ENCODE peak calls at places on chromosome 9, in six cellular contexts. One of them, this sample, is unnamed.

GRCh38 chr9:23342296-23342695 is 483.7 kb downstream of the ELAVL2 start:
- DNase-seq in GM12878: no peak
- DNase-seq in HepG2: peak
- DNase-seq in K562: no peak
- DNase-seq in HCT116: no peak
- DNase-seq in H1: no peak
- DNase-seq in this sample: no peak

GRCh38 chr9:125758986-125759811 is 12.0 kb downstream of the PBX3 start:
- DNase-seq in GM12878: no peak
- DNase-seq in HepG2: peak
- DNase-seq in K562: no peak
- DNase-seq in HCT116: no peak
- DNase-seq in H1: no peak
- DNase-seq in this sample: no peak

GRCh38 chr9:69460002-69460401 is 135.0 kb downstream of the ENTREP1 start:
- DNase-seq in GM12878: no peak
- DNase-seq in HepG2: no peak
- DNase-seq in K562: no peak
- DNase-seq in HCT116: no peak
- DNase-seq in H1: no peak
- DNase-seq in this sample: no peak

GRCh38 chr9:131429121-131430012 is 35.5 kb downstream of the PRRC2B start:
- DNase-seq in GM12878: no peak
- DNase-seq in HepG2: no peak
- DNase-seq in K562: no peak
- DNase-seq in HCT116: no peak
- DNase-seq in H1: no peak
- DNase-seq in this sample: no peak

GRCh38 chr9:78866228-78867132 is 569.6 kb downstream of the PSAT1 start:
- DNase-seq in GM12878: no peak
- DNase-seq in HepG2: peak
- DNase-seq in K562: no peak
- DNase-seq in HCT116: peak
- DNase-seq in H1: no peak
- DNase-seq in this sample: no peak

GRCh38 chr9:129489838-129490582 is 130.9 kb downstream of the C9orf50 start:
- DNase-seq in GM12878: no peak
- DNase-seq in HepG2: no peak
- DNase-seq in K562: peak
- DNase-seq in HCT116: no peak
- DNase-seq in H1: no peak
- DNase-seq in this sample: no peak

GRCh38 chr9:83981126-83981871 is 694 bp downstream of the RMI1 start:
- DNase-seq in GM12878: no peak
- DNase-seq in HepG2: no peak
- DNase-seq in K562: no peak
- DNase-seq in HCT116: no peak
- DNase-seq in H1: no peak
- DNase-seq in this sample: no peak

GRCh38 chr9:111099199-111100005 is 61.1 kb upstream of the LPAR1 start:
- DNase-seq in GM12878: no peak
- DNase-seq in HepG2: no peak
- DNase-seq in K562: no peak
- DNase-seq in HCT116: no peak
- DNase-seq in H1: peak
- DNase-seq in this sample: peak

GRCh38 chr9:27933210-27934062 is 360.2 kb upstream of the C9orf72 start:
- DNase-seq in GM12878: no peak
- DNase-seq in HepG2: no peak
- DNase-seq in K562: no peak
- DNase-seq in HCT116: no peak
- DNase-seq in H1: no peak
- DNase-seq in this sample: no peak

GRCh38 chr9:107534510-107535078 is 45.0 kb upstream of the KLF4 start:
- DNase-seq in GM12878: no peak
- DNase-seq in HepG2: no peak
- DNase-seq in K562: no peak
- DNase-seq in HCT116: no peak
- DNase-seq in H1: no peak
- DNase-seq in this sample: no peak

GRCh38 chr9:16255217-16255616 is 615.3 kb downstream of the BNC2 start:
- DNase-seq in GM12878: no peak
- DNase-seq in HepG2: no peak
- DNase-seq in K562: no peak
- DNase-seq in HCT116: no peak
- DNase-seq in H1: no peak
- DNase-seq in this sample: no peak

GRCh38 chr9:94654165-94654894 is 15.0 kb upstream of the FBP1 start:
- DNase-seq in GM12878: no peak
- DNase-seq in HepG2: no peak
- DNase-seq in K562: no peak
- DNase-seq in HCT116: no peak
- DNase-seq in H1: no peak
- DNase-seq in this sample: no peak

GRCh38 chr9:105132576-105132975 is 111.9 kb upstream of the SLC44A1 start:
- DNase-seq in GM12878: no peak
- DNase-seq in HepG2: peak
- DNase-seq in K562: no peak
- DNase-seq in HCT116: peak
- DNase-seq in H1: no peak
- DNase-seq in this sample: no peak

GRCh38 chr9:91809581-91810285 is 140.3 kb downstream of the ROR2 start:
- DNase-seq in GM12878: no peak
- DNase-seq in HepG2: no peak
- DNase-seq in K562: no peak
- DNase-seq in HCT116: no peak
- DNase-seq in H1: no peak
- DNase-seq in this sample: no peak

GRCh38 chr9:127522727-127523126 is 71.4 kb downstream of the LRSAM1 start:
- DNase-seq in GM12878: no peak
- DNase-seq in HepG2: no peak
- DNase-seq in K562: no peak
- DNase-seq in HCT116: no peak
- DNase-seq in H1: no peak
- DNase-seq in this sample: no peak

GRCh38 chr9:137589441-137590122 is 730 bp downstream of the ZMYND19 start:
- DNase-seq in GM12878: no peak
- DNase-seq in HepG2: no peak
- DNase-seq in K562: peak
- DNase-seq in HCT116: no peak
- DNase-seq in H1: no peak
- DNase-seq in this sample: no peak

GRCh38 chr9:128249914-128250838 is 25.6 kb downstream of the GOLGA2 start:
- DNase-seq in GM12878: peak
- DNase-seq in HepG2: no peak
- DNase-seq in K562: peak
- DNase-seq in HCT116: peak
- DNase-seq in H1: peak
- DNase-seq in this sample: peak

GRCh38 chr9:134325096-134325812 is 1.0 kb upstream of the RXRA start:
- DNase-seq in GM12878: no peak
- DNase-seq in HepG2: no peak
- DNase-seq in K562: peak
- DNase-seq in HCT116: no peak
- DNase-seq in H1: no peak
- DNase-seq in this sample: no peak

GRCh38 chr9:69223605-69224004 is 49.5 kb downstream of the TJP2 start:
- DNase-seq in GM12878: no peak
- DNase-seq in HepG2: peak
- DNase-seq in K562: peak
- DNase-seq in HCT116: peak
- DNase-seq in H1: peak
- DNase-seq in this sample: peak

GRCh38 chr9:91546574-91546973 is 122.9 kb upstream of the NFIL3 start:
- DNase-seq in GM12878: no peak
- DNase-seq in HepG2: no peak
- DNase-seq in K562: no peak
- DNase-seq in HCT116: no peak
- DNase-seq in H1: no peak
- DNase-seq in this sample: no peak

GRCh38 chr9:38018964-38019602 is 49.9 kb downstream of the SHB start:
- DNase-seq in GM12878: no peak
- DNase-seq in HepG2: peak
- DNase-seq in K562: no peak
- DNase-seq in HCT116: no peak
- DNase-seq in H1: no peak
- DNase-seq in this sample: no peak

GRCh38 chr9:38018230-38018963 is 50.6 kb downstream of the SHB start:
- DNase-seq in GM12878: no peak
- DNase-seq in HepG2: peak
- DNase-seq in K562: no peak
- DNase-seq in HCT116: no peak
- DNase-seq in H1: no peak
- DNase-seq in this sample: no peak

GRCh38 chr9:38022203-38022602 is 46.8 kb downstream of the SHB start:
- DNase-seq in GM12878: no peak
- DNase-seq in HepG2: no peak
- DNase-seq in K562: no peak
- DNase-seq in HCT116: no peak
- DNase-seq in H1: no peak
- DNase-seq in this sample: no peak

GRCh38 chr9:38019731-38020130 is 49.3 kb downstream of the SHB start:
- DNase-seq in GM12878: no peak
- DNase-seq in HepG2: no peak
- DNase-seq in K562: no peak
- DNase-seq in HCT116: no peak
- DNase-seq in H1: no peak
- DNase-seq in this sample: no peak

DNA sequence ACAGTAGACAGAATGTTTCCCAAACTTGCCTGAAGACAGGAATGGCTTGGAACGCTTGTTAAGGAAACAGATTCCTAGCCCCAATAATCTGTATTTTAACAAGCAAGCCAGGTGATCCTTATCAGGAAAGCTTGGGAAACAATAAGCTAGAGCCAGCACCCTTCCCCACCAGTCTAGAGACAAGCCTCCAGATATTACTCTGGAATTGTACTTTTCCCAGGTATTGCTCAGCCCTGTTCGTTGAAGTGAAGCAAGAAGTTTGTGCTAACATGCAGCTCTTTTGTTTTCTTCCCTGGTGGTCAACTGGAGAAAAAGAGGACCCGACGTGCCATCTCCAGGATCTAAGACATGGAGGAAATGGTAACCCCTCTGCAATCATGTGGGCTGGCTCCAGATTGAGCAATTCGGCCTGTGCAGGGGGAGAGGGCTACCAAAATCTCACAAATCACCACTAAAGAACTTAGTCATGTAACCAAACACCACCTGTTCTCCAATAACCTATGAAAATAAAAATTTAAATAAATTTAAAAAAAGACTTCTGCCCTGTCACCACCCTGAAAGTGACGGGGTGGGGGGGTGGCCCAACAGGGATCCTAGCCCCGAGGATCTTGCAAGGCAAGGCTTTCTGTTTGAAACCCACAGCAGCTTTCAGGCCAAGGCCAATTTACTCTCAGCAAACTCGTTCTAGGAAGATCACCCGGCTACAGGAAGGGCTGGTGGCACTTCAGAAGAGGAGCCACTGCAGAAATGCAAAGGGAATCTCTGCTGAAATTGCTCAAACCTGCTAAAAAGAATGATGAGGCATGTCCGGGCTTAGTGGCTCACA is 48.6 kb downstream of the SHB start:
- DNase-seq in GM12878: no peak
- DNase-seq in HepG2: no peak
- DNase-seq in K562: no peak
- DNase-seq in HCT116: no peak
- DNase-seq in H1: no peak
- DNase-seq in this sample: no peak
- TF ChIP-seq ZNF274 in GM12878: no peak
- TF ChIP-seq ZNF274 in HepG2: no peak
- TF ChIP-seq ZNF274 in K562: no peak
- TF ChIP-seq ZNF274 in HCT116: no peak
- TF ChIP-seq ZNF274 in H1: no peak
- TF ChIP-seq ZNF274 in this sample: no peak

DNA sequence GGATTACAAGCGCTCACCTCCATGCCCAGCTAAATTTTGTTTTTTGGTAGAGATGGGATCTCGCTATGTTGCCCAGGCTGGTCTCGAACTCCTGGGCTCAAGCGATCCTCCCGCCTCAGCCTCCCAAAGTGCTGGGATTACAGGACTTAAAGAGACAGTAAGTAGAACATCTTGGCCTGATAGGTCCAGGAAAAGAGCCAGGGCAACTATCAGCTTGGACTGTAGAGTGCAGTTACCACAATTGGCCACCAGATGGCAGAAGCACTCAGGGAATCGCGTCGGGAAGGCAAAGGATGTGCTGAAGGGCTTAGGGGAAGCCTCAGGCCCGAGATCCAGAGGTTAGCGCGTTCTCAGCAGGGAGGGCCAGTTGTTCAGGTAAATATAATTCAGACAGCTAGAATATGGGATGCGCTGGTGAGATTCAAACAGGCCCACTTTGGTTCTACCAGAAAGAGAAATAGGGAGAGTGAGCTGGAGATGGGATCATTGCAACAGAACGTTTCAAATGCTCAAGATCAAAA is 21.5 kb downstream of the C9orf57 start:
- DNase-seq in GM12878: peak
- DNase-seq in HepG2: peak
- DNase-seq in K562: peak
- DNase-seq in HCT116: peak
- DNase-seq in H1: peak
- DNase-seq in this sample: peak
- TF ChIP-seq YY1 in GM12878: peak
- TF ChIP-seq YY1 in HepG2: no peak
- TF ChIP-seq YY1 in K562: no peak
- TF ChIP-seq YY1 in HCT116: no peak
- TF ChIP-seq YY1 in H1: no peak
- TF ChIP-seq YY1 in this sample: no peak

DNA sequence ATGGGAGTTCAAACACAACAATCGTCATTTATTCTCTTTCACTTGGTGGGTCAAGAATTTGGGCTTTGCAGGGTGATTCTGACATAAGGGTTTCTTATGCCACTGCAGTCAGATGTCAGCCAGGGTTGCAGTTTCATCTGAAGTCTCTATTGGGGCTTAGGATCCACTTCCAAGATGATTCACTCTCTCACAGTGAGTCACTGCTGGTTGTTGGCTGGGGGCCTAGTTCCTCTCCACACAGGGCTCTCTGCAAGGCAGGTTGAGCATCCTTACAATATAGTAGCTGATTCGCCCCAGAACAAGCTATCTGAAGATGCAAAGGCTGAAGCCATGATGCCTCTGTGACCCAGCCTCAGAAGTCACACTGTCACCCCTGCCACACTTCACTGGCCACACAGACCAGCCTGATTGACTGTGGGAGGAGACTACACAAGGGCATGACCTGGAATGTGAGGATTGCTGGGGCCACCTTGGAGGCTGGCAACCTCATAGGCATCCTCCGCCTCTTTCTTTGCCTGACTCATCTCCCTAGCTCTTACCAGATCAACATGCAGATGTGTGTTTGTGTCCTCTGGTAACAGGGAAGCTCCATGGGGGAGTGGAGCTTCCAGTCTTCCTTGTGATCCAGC is 4.5 kb upstream of the CARD19 start:
- DNase-seq in GM12878: peak
- DNase-seq in HepG2: peak
- DNase-seq in K562: no peak
- DNase-seq in HCT116: peak
- DNase-seq in H1: no peak
- DNase-seq in this sample: no peak
- H3K9ac ChIP-seq in GM12878: no peak
- H3K9ac ChIP-seq in HepG2: no peak
- H3K9ac ChIP-seq in K562: no peak
- H3K9ac ChIP-seq in HCT116: no peak
- H3K9ac ChIP-seq in H1: no peak
- H3K9ac ChIP-seq in this sample: no peak

GRCh38 chr9:15155826-15156225 is 151.2 kb downstream of the TTC39B start:
- DNase-seq in GM12878: no peak
- DNase-seq in HepG2: no peak
- DNase-seq in K562: no peak
- DNase-seq in HCT116: no peak
- DNase-seq in H1: no peak
- DNase-seq in this sample: no peak
- TF ChIP-seq ZNF274 in GM12878: no peak
- TF ChIP-seq ZNF274 in HepG2: no peak
- TF ChIP-seq ZNF274 in K562: no peak
- TF ChIP-seq ZNF274 in HCT116: no peak
- TF ChIP-seq ZNF274 in H1: no peak
- TF ChIP-seq ZNF274 in this sample: no peak